ENCODE peak calls at places on chromosomes 2 and 18, in seven cellular contexts. U is epithelial cell of esophagus, J is AG09309, G is left lung, N is foreskin fibroblast, S is ovary, V is OCI-LY7. C is an unnamed sample.

GRCh38 chr18:79372991-79373390 is 22.7 kb upstream of the NFATC1 start:
- DNase-seq in U (no peak), J (no peak), G (no peak), N (no peak), S (no peak), V (no peak), C (no peak)

GRCh38 chr18:22412502-22412901 is 5.2 kb downstream of the CTAGE1 start:
- DNase-seq in U (peak; percentile 52), J (no peak), G (no peak), N (peak; percentile 5), S (no peak), V (no peak), C (peak; percentile 64)

GRCh38 chr2:173354073-173354600 is 535 bp upstream of the CDCA7 start:
- DNase-seq in U (no peak), J (no peak), G (peak; percentile 34), N (peak; percentile 6), S (no peak), V (peak; percentile 93), C (no peak)

GRCh38 chr2:165773684-165774083 is 20.4 kb downstream of the GALNT3 start:
- DNase-seq in U (no peak), J (no peak), G (no peak), N (no peak), S (no peak), V (no peak), C (no peak)

GRCh38 chr2:27824401-27824800 is 52.9 kb downstream of the MRPL33 start:
- DNase-seq in U (no peak), J (no peak), G (no peak), N (no peak), S (no peak), V (no peak), C (no peak)

GRCh38 chr18:58847383-58848071 is 17.1 kb upstream of the ZNF532 start:
- DNase-seq in U (peak; percentile 52), J (no peak), G (peak; percentile 46), N (no peak), S (peak; percentile 66), V (no peak), C (no peak)

GRCh38 chr2:241804326-241805276 is 4.4 kb upstream of the NEU4 start:
- DNase-seq in U (no peak), J (no peak), G (peak; percentile 29), N (no peak), S (peak; percentile 40), V (peak; percentile 22), C (peak; percentile 47)

GRCh38 chr2:109637749-109638570 is 23.8 kb downstream of the SOWAHC start:
- DNase-seq in U (peak; percentile 73), J (no peak), G (no peak), N (peak; percentile 74), S (no peak), V (no peak), C (peak; percentile 69)

GRCh38 chr18:48859311-48860275 is 91.2 kb downstream of the SMAD7 start:
- DNase-seq in U (no peak), J (no peak), G (no peak), N (peak; percentile 52), S (peak; percentile 62), V (no peak), C (no peak)

GRCh38 chr2:133667085-133667484 is 98.8 kb upstream of the NCKAP5 start:
- DNase-seq in U (peak; percentile 79), J (no peak), G (no peak), N (peak; percentile 82), S (no peak), V (no peak), C (peak; percentile 38)

GRCh38 chr2:134704173-134704572 is 14.6 kb downstream of the TMEM163 start:
- DNase-seq in U (no peak), J (no peak), G (no peak), N (no peak), S (no peak), V (no peak), C (no peak)

GRCh38 chr2:197113221-197113831 is 186.8 kb upstream of the PGAP1 start:
- DNase-seq in U (peak; percentile 48), J (no peak), G (no peak), N (peak; percentile 55), S (no peak), V (peak; percentile 58), C (peak; percentile 60)

GRCh38 chr2:224271854-224272620 is 129.9 kb downstream of the FAM124B start:
- DNase-seq in U (peak; percentile 5), J (no peak), G (no peak), N (peak; percentile 16), S (no peak), V (no peak), C (no peak)

DNA sequence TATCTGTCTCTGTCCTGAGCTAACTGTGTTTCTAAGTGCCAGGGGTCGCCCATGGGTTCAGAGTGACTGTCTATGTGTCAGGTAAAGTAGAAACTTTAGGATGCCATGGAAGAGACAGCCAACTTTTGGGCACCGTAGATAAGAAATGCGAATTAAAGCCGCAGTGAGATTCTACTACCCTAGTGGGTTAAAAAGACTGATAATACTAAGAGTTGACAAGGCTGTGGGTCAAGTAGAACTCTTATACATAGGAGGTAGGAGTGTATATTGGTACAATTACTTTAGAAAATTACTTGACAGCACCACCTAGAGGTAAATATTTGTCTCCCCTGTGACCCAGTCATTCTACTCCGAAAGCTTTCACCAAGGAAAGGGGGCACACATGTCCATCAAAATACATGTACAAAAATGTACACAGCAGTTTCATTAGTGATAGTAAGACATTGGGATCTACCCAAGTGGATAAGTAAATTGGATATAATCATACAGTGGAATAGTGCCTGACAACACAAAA is 371.3 kb downstream of the SLC4A3 start:
- DNase-seq in U (no peak), J (no peak), G (no peak), N (no peak), S (no peak), V (no peak), C (no peak)
- TF ChIP-seq CTCF in U (no peak), J (no peak), G (no peak), N (no peak), S (no peak), V (peak; percentile 70), C (peak; percentile 6)

DNA sequence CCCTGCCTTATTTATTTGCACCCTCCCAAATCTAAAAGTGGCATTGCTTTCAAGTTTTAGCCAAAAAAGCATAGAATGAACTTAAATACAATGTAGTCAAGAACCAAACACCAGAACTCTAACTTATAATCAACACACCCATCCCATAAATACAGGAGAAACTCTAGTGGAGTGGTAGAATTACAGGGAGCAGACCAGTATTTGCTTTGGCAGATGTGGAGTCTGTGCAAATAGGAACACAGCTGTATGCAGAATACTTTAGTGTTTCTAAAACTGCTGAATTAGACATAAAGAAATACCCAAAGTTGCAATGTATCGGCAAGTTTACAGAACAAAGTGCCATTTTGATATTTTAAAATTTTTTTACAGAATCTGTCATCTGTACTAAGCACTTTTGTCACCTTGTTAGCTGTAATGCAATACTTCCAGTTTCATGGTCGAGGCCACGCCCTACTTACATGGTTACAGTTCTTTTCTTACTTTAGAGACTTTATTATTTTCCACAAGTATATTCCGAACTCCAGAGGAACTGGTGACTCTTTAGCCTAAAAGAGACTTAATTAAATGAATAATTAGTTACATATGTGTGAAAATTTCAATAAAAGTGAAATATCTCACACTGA is 23.7 kb upstream of the COL5A2 start:
- DNase-seq in U (no peak), J (no peak), G (no peak), N (no peak), S (no peak), V (no peak), C (no peak)
- H3K4me3 ChIP-seq in U (no peak overlapping the region), J (no peak overlapping the region), G (no peak overlapping the region), N (no peak overlapping the region), S (no peak overlapping the region), V (no peak overlapping the region), C (no peak overlapping the region)

GRCh38 chr18:500230-500555 is 308 bp downstream of the COLEC12 start:
- DNase-seq in U (no peak), J (no peak), G (no peak), N (no peak), S (no peak), V (no peak), C (peak; percentile 43)

GRCh38 chr18:501406-501714 is 859 bp upstream of the COLEC12 start:
- DNase-seq in U (no peak), J (no peak), G (no peak), N (no peak), S (no peak), V (no peak), C (no peak)

GRCh38 chr18:500556-501405 is at the start of gene COLEC12:
- DNase-seq in U (no peak), J (no peak), G (peak; percentile 51), N (peak; percentile 60), S (peak; percentile 41), V (no peak), C (no peak)

GRCh38 chr18:498901-499300 is 1.6 kb downstream of the COLEC12 start:
- DNase-seq in U (no peak), J (no peak), G (no peak), N (no peak), S (no peak), V (no peak), C (no peak)

DNA sequence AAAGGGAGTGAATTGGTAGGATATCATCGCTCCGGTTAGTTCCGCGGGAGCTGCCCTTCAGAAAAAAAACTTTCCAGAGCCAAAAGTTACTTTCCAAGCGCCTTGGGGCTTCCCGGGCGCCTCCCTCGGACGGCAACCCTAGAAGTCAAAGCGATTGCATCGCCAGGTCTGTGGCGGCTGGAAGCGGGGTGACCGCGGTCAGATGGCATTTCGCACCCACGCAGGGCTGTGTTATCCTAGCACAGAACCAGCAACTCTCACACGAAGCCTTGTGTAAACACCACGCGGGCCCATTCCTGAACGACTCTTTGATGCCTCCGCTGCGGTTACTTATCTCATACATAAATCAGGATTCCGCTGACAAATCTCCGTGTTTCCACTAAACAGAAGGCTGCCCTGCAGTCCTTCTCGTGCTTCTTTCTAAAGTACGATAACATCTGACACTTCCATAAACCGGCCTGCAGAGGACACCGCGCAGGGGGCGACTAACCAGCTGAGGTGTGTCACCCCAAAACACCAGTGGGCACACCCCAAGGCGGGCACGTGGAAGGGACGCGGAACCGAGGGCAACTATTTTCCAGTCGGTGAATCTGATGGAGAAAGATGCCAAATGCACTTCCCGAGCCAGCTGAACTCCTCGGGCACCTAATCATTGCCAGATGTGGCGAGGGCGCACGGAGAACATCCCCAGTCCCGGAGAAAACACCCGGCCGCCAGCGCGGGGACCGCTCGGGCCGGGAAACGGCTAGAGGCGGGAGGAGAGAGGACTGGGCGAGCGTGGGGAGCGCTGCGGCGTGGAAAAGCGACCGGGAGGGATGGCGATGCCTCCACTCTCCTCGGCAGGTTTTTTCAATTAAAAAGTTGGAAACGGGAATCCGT is 911 bp downstream of the COLEC12 start:
- DNase-seq in U (no peak), J (peak; percentile 74), G (peak; percentile 50), N (peak; percentile 87), S (peak; percentile 46), V (no peak), C (peak; percentile 63)
- TF ChIP-seq CTCF in U (no peak), J (no peak), G (no peak), N (no peak), S (no peak), V (no peak), C (no peak)

DNA sequence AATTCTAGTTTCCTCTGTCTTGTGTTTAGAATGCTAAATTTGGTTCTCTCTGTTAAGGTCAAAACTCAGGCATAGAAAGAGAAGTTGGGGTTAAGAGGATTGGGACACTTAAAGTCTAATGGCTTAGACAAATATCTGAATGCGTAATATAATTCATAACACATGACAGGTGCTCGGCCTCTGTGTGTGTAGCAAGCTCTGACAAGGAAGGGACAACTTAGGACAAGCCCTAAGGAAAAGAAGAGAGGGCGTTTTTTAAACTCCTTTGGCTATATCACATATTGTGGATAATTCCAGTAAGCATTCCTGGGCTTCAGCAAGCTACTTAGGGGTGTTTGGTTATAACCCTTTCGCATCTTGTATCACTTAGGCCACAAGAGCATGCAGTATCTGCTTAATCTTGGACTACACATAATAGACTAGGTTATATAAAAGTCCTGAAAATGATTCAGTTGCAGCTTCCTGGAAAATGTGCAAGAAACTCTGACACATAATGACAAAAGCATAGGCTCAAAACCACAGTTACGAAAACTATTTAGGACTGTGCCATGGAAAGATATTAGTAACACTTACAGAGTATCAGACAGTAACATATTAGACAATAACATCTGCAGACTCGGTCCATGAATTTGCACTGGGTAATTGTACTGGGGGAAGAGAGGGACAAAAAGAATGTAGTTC is 16.0 kb upstream of the CREB1 start:
- DNase-seq in U (peak; percentile 92), J (peak; percentile 98), G (no peak), N (peak; percentile 94), S (no peak), V (no peak), C (peak; percentile 92)
- H3K4me3 ChIP-seq in U (no peak overlapping the region), J (no peak overlapping the region), G (no peak overlapping the region), N (no peak overlapping the region), S (no peak overlapping the region), V (no peak overlapping the region), C (no peak overlapping the region)